ENCODE peak calls at places on chromosomes 3 and 15, in seven cellular contexts. One of them, this sample, is unnamed. For H3K27me3, the result is how much of the 10 kb centered on the place peaks cover.

GRCh38 chr3:60431599-60431958 is 819.7 kb downstream of the FHIT start:
- DNase-seq in MM.1S: no peak
- DNase-seq in HCT116: no peak
- DNase-seq in fibroblast of lung: peak
- DNase-seq in adrenal gland: no peak
- DNase-seq in tibial nerve: no peak
- DNase-seq in hepatocyte: no peak
- DNase-seq in this sample: no peak

GRCh38 chr3:44248152-44248551 is 6.5 kb downstream of the TOPAZ1 start:
- DNase-seq in tibial nerve: no peak
- DNase-seq in MM.1S: no peak
- DNase-seq in fibroblast of lung: peak
- DNase-seq in HCT116: no peak
- DNase-seq in adrenal gland: no peak
- DNase-seq in hepatocyte: no peak
- DNase-seq in this sample: no peak

GRCh38 chr3:100033814-100034490 is 80.3 kb downstream of the FILIP1L start:
- DNase-seq in MM.1S: no peak
- DNase-seq in fibroblast of lung: no peak
- DNase-seq in hepatocyte: no peak
- DNase-seq in HCT116: no peak
- DNase-seq in adrenal gland: no peak
- DNase-seq in tibial nerve: no peak
- DNase-seq in this sample: no peak

GRCh38 chr15:97944724-97945123 is 15.8 kb upstream of the ARRDC4 start:
- DNase-seq in adrenal gland: no peak
- DNase-seq in HCT116: no peak
- DNase-seq in tibial nerve: no peak
- DNase-seq in fibroblast of lung: no peak
- DNase-seq in hepatocyte: no peak
- DNase-seq in MM.1S: no peak
- DNase-seq in this sample: no peak

GRCh38 chr15:27260523-27260922 is 289.5 kb downstream of the GABRG3 start:
- DNase-seq in HCT116: no peak
- DNase-seq in hepatocyte: no peak
- DNase-seq in fibroblast of lung: no peak
- DNase-seq in tibial nerve: no peak
- DNase-seq in adrenal gland: no peak
- DNase-seq in MM.1S: no peak
- DNase-seq in this sample: no peak

GRCh38 chr3:105369501-105370371 is 3.0 kb downstream of the ALCAM start:
- DNase-seq in HCT116: no peak
- DNase-seq in hepatocyte: peak
- DNase-seq in tibial nerve: peak
- DNase-seq in adrenal gland: peak
- DNase-seq in MM.1S: peak
- DNase-seq in fibroblast of lung: peak
- DNase-seq in this sample: no peak

GRCh38 chr3:115550285-115550741 is 73.0 kb upstream of the GAP43 start:
- DNase-seq in MM.1S: no peak
- DNase-seq in HCT116: no peak
- DNase-seq in hepatocyte: peak
- DNase-seq in fibroblast of lung: peak
- DNase-seq in tibial nerve: peak
- DNase-seq in adrenal gland: no peak
- DNase-seq in this sample: no peak

GRCh38 chr3:41167722-41168497 is 31.4 kb upstream of the CTNNB1 start:
- DNase-seq in hepatocyte: no peak
- DNase-seq in HCT116: no peak
- DNase-seq in fibroblast of lung: no peak
- DNase-seq in MM.1S: no peak
- DNase-seq in adrenal gland: no peak
- DNase-seq in tibial nerve: no peak
- DNase-seq in this sample: no peak

GRCh38 chr15:50542051-50542450 is 4.4 kb downstream of the USP50 start:
- DNase-seq in fibroblast of lung: peak
- DNase-seq in hepatocyte: peak
- DNase-seq in HCT116: no peak
- DNase-seq in adrenal gland: no peak
- DNase-seq in MM.1S: no peak
- DNase-seq in tibial nerve: no peak
- DNase-seq in this sample: no peak

GRCh38 chr3:33057320-33058298 is 39.3 kb downstream of the GLB1 start:
- DNase-seq in HCT116: no peak
- DNase-seq in MM.1S: no peak
- DNase-seq in hepatocyte: peak
- DNase-seq in fibroblast of lung: no peak
- DNase-seq in tibial nerve: no peak
- DNase-seq in adrenal gland: no peak
- DNase-seq in this sample: no peak

GRCh38 chr3:106294121-106294520 is 425.3 kb upstream of the CBLB start:
- DNase-seq in fibroblast of lung: no peak
- DNase-seq in HCT116: no peak
- DNase-seq in adrenal gland: no peak
- DNase-seq in hepatocyte: no peak
- DNase-seq in MM.1S: no peak
- DNase-seq in tibial nerve: no peak
- DNase-seq in this sample: no peak

GRCh38 chr15:35481992-35482391 is 64.0 kb downstream of the DPH6 start:
- DNase-seq in hepatocyte: peak
- DNase-seq in MM.1S: no peak
- DNase-seq in tibial nerve: no peak
- DNase-seq in fibroblast of lung: peak
- DNase-seq in adrenal gland: peak
- DNase-seq in HCT116: peak
- DNase-seq in this sample: no peak

GRCh38 chr15:89400121-89400996 is 65.7 kb upstream of the POLG start:
- DNase-seq in adrenal gland: no peak
- DNase-seq in HCT116: no peak
- DNase-seq in tibial nerve: no peak
- DNase-seq in fibroblast of lung: no peak
- DNase-seq in hepatocyte: no peak
- DNase-seq in MM.1S: peak
- DNase-seq in this sample: no peak

GRCh38 chr3:148791296-148791695 is 36.3 kb upstream of the CPB1 start:
- DNase-seq in adrenal gland: no peak
- DNase-seq in tibial nerve: peak
- DNase-seq in fibroblast of lung: peak
- DNase-seq in MM.1S: no peak
- DNase-seq in HCT116: no peak
- DNase-seq in hepatocyte: no peak
- DNase-seq in this sample: no peak

GRCh38 chr3:1183320-1184048 is 90.7 kb downstream of the CNTN6 start:
- DNase-seq in fibroblast of lung: peak
- DNase-seq in hepatocyte: peak
- DNase-seq in tibial nerve: no peak
- DNase-seq in adrenal gland: peak
- DNase-seq in MM.1S: no peak
- DNase-seq in HCT116: no peak
- DNase-seq in this sample: no peak
- H3K27me3 ChIP-seq in fibroblast of lung: under half
- H3K27me3 ChIP-seq in hepatocyte: under half
- H3K27me3 ChIP-seq in tibial nerve: under half
- H3K27me3 ChIP-seq in adrenal gland: under half
- H3K27me3 ChIP-seq in MM.1S: under half
- H3K27me3 ChIP-seq in HCT116: under half
- H3K27me3 ChIP-seq in this sample: under half

GRCh38 chr3:49879721-49880120 is 10.0 kb upstream of the CAMKV start:
- DNase-seq in fibroblast of lung: no peak
- DNase-seq in hepatocyte: no peak
- DNase-seq in HCT116: no peak
- DNase-seq in tibial nerve: no peak
- DNase-seq in adrenal gland: no peak
- DNase-seq in MM.1S: no peak
- DNase-seq in this sample: no peak

GRCh38 chr3:49878686-49879085 is 9.0 kb upstream of the CAMKV start:
- DNase-seq in adrenal gland: no peak
- DNase-seq in fibroblast of lung: no peak
- DNase-seq in tibial nerve: no peak
- DNase-seq in HCT116: no peak
- DNase-seq in MM.1S: no peak
- DNase-seq in hepatocyte: no peak
- DNase-seq in this sample: no peak

GRCh38 chr3:49880581-49881328 is 11.0 kb upstream of the CAMKV start:
- DNase-seq in tibial nerve: no peak
- DNase-seq in hepatocyte: no peak
- DNase-seq in MM.1S: no peak
- DNase-seq in HCT116: no peak
- DNase-seq in fibroblast of lung: no peak
- DNase-seq in adrenal gland: no peak
- DNase-seq in this sample: no peak

GRCh38 chr3:49883992-49884391 is 14.3 kb upstream of the CAMKV start:
- DNase-seq in HCT116: no peak
- DNase-seq in fibroblast of lung: no peak
- DNase-seq in tibial nerve: no peak
- DNase-seq in MM.1S: no peak
- DNase-seq in adrenal gland: no peak
- DNase-seq in hepatocyte: no peak
- DNase-seq in this sample: no peak

DNA sequence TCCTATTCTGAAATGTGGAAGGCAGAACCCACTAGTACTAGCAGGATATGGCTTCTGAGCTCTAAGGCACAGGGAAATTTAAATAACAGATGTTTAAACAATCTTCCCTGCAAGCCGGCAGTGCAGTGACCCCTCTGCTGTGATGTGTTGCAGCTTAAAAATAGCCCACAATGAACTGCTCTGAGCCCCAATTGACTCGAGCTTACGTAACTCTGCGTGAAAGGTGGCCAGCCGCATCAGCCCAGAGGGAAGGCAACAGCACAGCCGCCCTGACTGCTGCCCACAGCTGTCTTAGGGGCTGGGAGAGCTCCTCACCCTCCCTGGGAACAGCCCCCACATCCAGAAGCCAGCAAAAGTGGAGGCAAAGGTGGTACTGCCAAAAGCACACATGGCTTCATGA is 12.5 kb upstream of the CAMKV start:
- DNase-seq in hepatocyte: no peak
- DNase-seq in fibroblast of lung: peak
- DNase-seq in MM.1S: no peak
- DNase-seq in tibial nerve: no peak
- DNase-seq in HCT116: no peak
- DNase-seq in adrenal gland: no peak
- DNase-seq in this sample: no peak
- TF ChIP-seq CTCF in hepatocyte: no peak
- TF ChIP-seq CTCF in fibroblast of lung: no peak
- TF ChIP-seq CTCF in MM.1S: no peak
- TF ChIP-seq CTCF in tibial nerve: no peak
- TF ChIP-seq CTCF in HCT116: no peak
- TF ChIP-seq CTCF in adrenal gland: no peak
- TF ChIP-seq CTCF in this sample: no peak

GRCh38 chr15:81909229-81910087 is 136.4 kb downstream of the MEX3B start:
- DNase-seq in hepatocyte: peak
- DNase-seq in HCT116: no peak
- DNase-seq in MM.1S: no peak
- DNase-seq in fibroblast of lung: peak
- DNase-seq in adrenal gland: no peak
- DNase-seq in tibial nerve: no peak
- DNase-seq in this sample: no peak
- H3K4me3 ChIP-seq in hepatocyte: no peak
- H3K4me3 ChIP-seq in HCT116: no peak
- H3K4me3 ChIP-seq in MM.1S: no peak
- H3K4me3 ChIP-seq in fibroblast of lung: no peak
- H3K4me3 ChIP-seq in adrenal gland: no peak
- H3K4me3 ChIP-seq in tibial nerve: no peak
- H3K4me3 ChIP-seq in this sample: no peak

GRCh38 chr3:102668247-102668646 is 233.4 kb downstream of the ZPLD1 start:
- DNase-seq in fibroblast of lung: no peak
- DNase-seq in adrenal gland: no peak
- DNase-seq in tibial nerve: no peak
- DNase-seq in hepatocyte: no peak
- DNase-seq in HCT116: no peak
- DNase-seq in MM.1S: no peak
- DNase-seq in this sample: no peak

GRCh38 chr3:102662223-102662622 is 227.4 kb downstream of the ZPLD1 start:
- DNase-seq in tibial nerve: no peak
- DNase-seq in fibroblast of lung: no peak
- DNase-seq in hepatocyte: no peak
- DNase-seq in adrenal gland: no peak
- DNase-seq in MM.1S: no peak
- DNase-seq in HCT116: no peak
- DNase-seq in this sample: no peak

GRCh38 chr3:102665183-102665582 is 230.4 kb downstream of the ZPLD1 start:
- DNase-seq in fibroblast of lung: no peak
- DNase-seq in HCT116: no peak
- DNase-seq in adrenal gland: no peak
- DNase-seq in MM.1S: no peak
- DNase-seq in tibial nerve: no peak
- DNase-seq in hepatocyte: no peak
- DNase-seq in this sample: no peak

GRCh38 chr3:102660653-102661052 is 225.8 kb downstream of the ZPLD1 start:
- DNase-seq in fibroblast of lung: no peak
- DNase-seq in HCT116: no peak
- DNase-seq in adrenal gland: no peak
- DNase-seq in hepatocyte: no peak
- DNase-seq in tibial nerve: no peak
- DNase-seq in MM.1S: no peak
- DNase-seq in this sample: no peak

DNA sequence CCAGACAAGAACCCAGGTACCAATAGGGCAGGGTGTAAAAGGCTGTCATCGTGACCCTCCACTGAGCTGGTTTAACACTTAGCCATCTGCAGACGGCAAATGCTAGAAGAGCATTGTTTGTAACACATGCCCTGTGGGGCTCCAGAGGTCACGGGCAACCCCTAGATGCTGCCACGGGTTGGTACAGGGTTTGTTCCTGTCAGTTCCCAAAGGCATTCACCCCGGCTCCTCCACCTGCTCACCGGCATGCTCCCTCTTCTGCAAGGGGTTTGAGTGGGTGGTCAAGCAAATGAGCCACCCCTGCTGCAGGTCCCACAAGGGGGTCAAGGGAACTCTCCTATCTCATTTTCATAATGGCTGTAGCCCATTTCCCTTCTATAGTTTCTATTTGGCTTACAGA is 229.3 kb downstream of the ZPLD1 start:
- DNase-seq in tibial nerve: no peak
- DNase-seq in adrenal gland: no peak
- DNase-seq in hepatocyte: no peak
- DNase-seq in MM.1S: no peak
- DNase-seq in HCT116: no peak
- DNase-seq in fibroblast of lung: no peak
- DNase-seq in this sample: no peak
- H3K27me3 ChIP-seq in tibial nerve: under half
- H3K27me3 ChIP-seq in adrenal gland: under half
- H3K27me3 ChIP-seq in hepatocyte: under half
- H3K27me3 ChIP-seq in MM.1S: under half
- H3K27me3 ChIP-seq in HCT116: under half
- H3K27me3 ChIP-seq in fibroblast of lung: under half
- H3K27me3 ChIP-seq in this sample: under half

DNA sequence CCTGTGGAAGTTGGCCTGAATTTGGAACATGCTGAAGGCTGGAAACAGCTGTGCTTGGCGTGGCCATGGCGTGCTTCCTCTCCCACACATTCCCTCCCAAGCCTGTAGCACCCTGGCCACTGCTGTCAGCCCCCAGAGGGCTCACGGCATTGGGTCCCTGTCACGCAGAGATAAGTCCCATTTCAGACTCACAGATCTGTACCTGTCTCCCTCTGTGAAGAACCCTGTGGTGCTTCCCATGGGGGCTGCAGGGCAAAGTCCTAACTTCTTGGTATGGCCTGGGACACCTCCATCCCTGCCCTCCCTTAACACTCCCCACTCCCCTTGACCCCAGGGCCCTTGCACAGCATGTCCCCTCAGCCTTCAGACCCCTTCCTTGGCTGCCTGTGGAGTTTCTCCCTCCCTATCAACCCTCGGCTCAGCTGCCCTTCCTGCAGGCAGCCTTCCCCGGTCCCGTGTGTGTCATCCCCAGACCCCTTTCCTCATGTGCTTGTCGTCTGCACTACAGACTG is 28.6 kb downstream of the ABTB1 start:
- DNase-seq in adrenal gland: no peak
- DNase-seq in fibroblast of lung: no peak
- DNase-seq in MM.1S: no peak
- DNase-seq in hepatocyte: no peak
- DNase-seq in tibial nerve: no peak
- DNase-seq in HCT116: no peak
- DNase-seq in this sample: no peak
- TF ChIP-seq CTCF in adrenal gland: no peak
- TF ChIP-seq CTCF in fibroblast of lung: no peak
- TF ChIP-seq CTCF in MM.1S: no peak
- TF ChIP-seq CTCF in hepatocyte: no peak
- TF ChIP-seq CTCF in tibial nerve: no peak
- TF ChIP-seq CTCF in HCT116: no peak
- TF ChIP-seq CTCF in this sample: no peak

This sample was measured in gastrocnemius medialis.